ENCODE peak calls at places on chromosome 19, in nine cellular contexts. H is uterus, A is ascending aorta, S is fibroblast of lung, K is MM.1S, J is left ventricle myocardium inferior, Y is cardiac muscle cell, B is transverse colon, Z is GM23338. D is an unnamed sample. For H3K27me3, the result is how much of the 10 kb centered on the place peaks cover.

GRCh38 chr19:49801966-49802661 is 11.0 kb downstream of the FUZ start:
- DNase-seq in H (peak), A (peak), S (peak), K (no peak), J (peak), Y (peak), B (peak), Z (peak), D (no peak)

GRCh38 chr19:48858984-48859710 is 9.3 kb downstream of the PLEKHA4 start:
- DNase-seq in H (no peak), A (no peak), S (no peak), K (no peak), J (peak), Y (no peak), B (peak), Z (peak), D (no peak)

GRCh38 chr19:16605115-16605514 is 22.9 kb downstream of the MED26 start:
- DNase-seq in H (no peak), A (no peak), S (no peak), K (peak), J (no peak), Y (no peak), B (no peak), Z (no peak), D (no peak)

GRCh38 chr19:2982556-2982955 is 5.2 kb downstream of the TLE6 start:
- DNase-seq in H (no peak), A (no peak), S (no peak), K (no peak), J (no peak), Y (no peak), B (no peak), Z (no peak), D (no peak)

GRCh38 chr19:29837448-29837961 is 25.7 kb downstream of the CCNE1 start:
- DNase-seq in H (no peak), A (no peak), S (no peak), K (peak), J (no peak), Y (no peak), B (no peak), Z (no peak), D (no peak)

GRCh38 chr19:8482696-8483095 is 19.7 kb downstream of the PRAM1 start:
- DNase-seq in H (no peak), A (no peak), S (no peak), K (no peak), J (no peak), Y (no peak), B (no peak), Z (no peak), D (no peak)

GRCh38 chr19:41784337-41785239 is 11.8 kb upstream of the CEACAM3 start:
- DNase-seq in H (no peak), A (no peak), S (no peak), K (no peak), J (no peak), Y (no peak), B (peak), Z (no peak), D (no peak)

GRCh38 chr19:30666301-30666803 is 294.2 kb downstream of the ZNF536 start:
- DNase-seq in H (peak), A (no peak), S (no peak), K (peak), J (no peak), Y (peak), B (peak), Z (peak), D (no peak)

GRCh38 chr19:27793128-27793643 is 1419.8 kb downstream of the UQCRFS1 start:
- DNase-seq in H (peak), A (peak), S (peak), K (peak), J (peak), Y (peak), B (peak), Z (peak), D (peak)

GRCh38 chr19:17765069-17765618 is 13.9 kb downstream of the FCHO1 start:
- DNase-seq in H (no peak), A (peak), S (no peak), K (no peak), J (peak), Y (no peak), B (peak), Z (no peak), D (peak)

GRCh38 chr19:55169136-55169535 is 2.7 kb upstream of the DNAAF3 start:
- DNase-seq in H (no peak), A (no peak), S (no peak), K (no peak), J (no peak), Y (no peak), B (no peak), Z (no peak), D (no peak)

GRCh38 chr19:41707502-41707812 is 969 bp upstream of the CEACAM5 start:
- DNase-seq in H (peak), A (no peak), S (no peak), K (no peak), J (no peak), Y (no peak), B (peak), Z (peak), D (no peak)

GRCh38 chr19:40605201-40605971 is 4.2 kb downstream of the LTBP4 start:
- DNase-seq in H (peak), A (no peak), S (peak), K (peak), J (peak), Y (peak), B (peak), Z (peak), D (peak)

GRCh38 chr19:14406645-14407331 is 12.4 kb downstream of the DDX39A start:
- DNase-seq in H (no peak), A (no peak), S (no peak), K (no peak), J (no peak), Y (no peak), B (no peak), Z (no peak), D (no peak)

GRCh38 chr19:48713041-48713863 is 6.3 kb downstream of the MAMSTR start:
- DNase-seq in H (no peak), A (no peak), S (peak), K (no peak), J (no peak), Y (no peak), B (no peak), Z (peak), D (no peak)

GRCh38 chr19:41366089-41366488 is 2.1 kb upstream of the B9D2 start:
- DNase-seq in H (no peak), A (no peak), S (no peak), K (peak), J (no peak), Y (no peak), B (no peak), Z (peak), D (no peak)

GRCh38 chr19:19105365-19106060 is 32.8 kb downstream of the TMEM161A start:
- DNase-seq in H (peak), A (no peak), S (peak), K (no peak), J (peak), Y (peak), B (peak), Z (peak), D (peak)

GRCh38 chr19:40264314-40265054 is 20.7 kb downstream of the AKT2 start:
- DNase-seq in H (no peak), A (no peak), S (no peak), K (no peak), J (peak), Y (no peak), B (no peak), Z (peak), D (no peak)

GRCh38 chr19:7716762-7717161 is 14.8 kb upstream of the FCER2 start:
- DNase-seq in H (no peak), A (no peak), S (no peak), K (no peak), J (no peak), Y (no peak), B (no peak), Z (no peak), D (no peak)

GRCh38 chr19:41871573-41872383 is 5.3 kb upstream of the CD79A start:
- DNase-seq in H (no peak), A (no peak), S (no peak), K (peak), J (peak), Y (peak), B (peak), Z (peak), D (no peak)

GRCh38 chr19:7658219-7658686 is 10.6 kb upstream of the RETN start:
- DNase-seq in H (no peak), A (no peak), S (no peak), K (peak), J (no peak), Y (no peak), B (peak), Z (peak), D (no peak)

GRCh38 chr19:52200044-52200443 is 10.2 kb downstream of the PPP2R1A start:
- DNase-seq in H (peak), A (peak), S (peak), K (no peak), J (peak), Y (peak), B (no peak), Z (no peak), D (peak)

GRCh38 chr19:16078311-16078758 is 2.0 kb downstream of the TPM4 start:
- DNase-seq in H (peak), A (no peak), S (peak), K (peak), J (no peak), Y (no peak), B (peak), Z (no peak), D (peak)

GRCh38 chr19:15280915-15281683 is 48.9 kb upstream of the EPHX3 start:
- DNase-seq in H (peak), A (no peak), S (peak), K (no peak), J (peak), Y (peak), B (peak), Z (no peak), D (peak)

GRCh38 chr19:17404621-17405249 is 695 bp downstream of the BST2 start:
- DNase-seq in H (no peak), A (no peak), S (no peak), K (no peak), J (no peak), Y (no peak), B (no peak), Z (no peak), D (no peak)

GRCh38 chr19:6233051-6233826 is 46.5 kb downstream of the MLLT1 start:
- DNase-seq in H (peak), A (no peak), S (peak), K (no peak), J (peak), Y (peak), B (no peak), Z (no peak), D (no peak)

GRCh38 chr19:43510713-43511112 is 6.2 kb upstream of the PHLDB3 start:
- DNase-seq in H (no peak), A (no peak), S (no peak), K (no peak), J (no peak), Y (no peak), B (no peak), Z (no peak), D (no peak)

DNA sequence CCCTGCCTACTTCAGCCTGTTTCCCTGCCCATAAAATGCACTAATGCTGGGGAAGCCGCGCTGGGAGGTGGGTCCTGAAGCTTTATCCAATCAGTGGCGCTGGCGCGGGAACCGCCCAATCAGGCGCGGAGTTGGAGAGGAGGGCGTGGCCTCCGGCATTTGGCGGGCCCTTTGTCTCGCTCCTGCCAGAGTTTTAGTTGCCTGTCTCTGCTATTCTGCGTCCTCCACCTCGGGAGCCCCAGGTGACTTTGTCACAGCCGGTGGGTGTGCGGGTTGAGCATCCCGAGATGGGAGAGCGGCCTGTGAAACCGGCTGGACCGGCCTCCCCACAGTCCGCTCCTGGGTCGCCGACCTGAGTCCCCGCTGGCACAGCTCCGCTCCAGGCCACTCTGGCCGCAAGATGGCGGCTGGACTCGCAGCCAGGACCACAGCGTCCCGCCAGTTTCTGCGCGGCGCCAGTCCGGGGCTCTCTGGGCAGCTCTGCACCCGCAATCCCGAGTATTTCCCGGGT is 30.7 kb upstream of the ZNF429 start:
- DNase-seq in H (peak), A (peak), S (peak), K (no peak), J (peak), Y (peak), B (peak), Z (peak), D (no peak)
- TF ChIP-seq CTCF in H (no peak), A (no peak), S (no peak), K (no peak), J (peak), Y (no peak), B (no peak), Z (no peak), D (no peak)

DNA sequence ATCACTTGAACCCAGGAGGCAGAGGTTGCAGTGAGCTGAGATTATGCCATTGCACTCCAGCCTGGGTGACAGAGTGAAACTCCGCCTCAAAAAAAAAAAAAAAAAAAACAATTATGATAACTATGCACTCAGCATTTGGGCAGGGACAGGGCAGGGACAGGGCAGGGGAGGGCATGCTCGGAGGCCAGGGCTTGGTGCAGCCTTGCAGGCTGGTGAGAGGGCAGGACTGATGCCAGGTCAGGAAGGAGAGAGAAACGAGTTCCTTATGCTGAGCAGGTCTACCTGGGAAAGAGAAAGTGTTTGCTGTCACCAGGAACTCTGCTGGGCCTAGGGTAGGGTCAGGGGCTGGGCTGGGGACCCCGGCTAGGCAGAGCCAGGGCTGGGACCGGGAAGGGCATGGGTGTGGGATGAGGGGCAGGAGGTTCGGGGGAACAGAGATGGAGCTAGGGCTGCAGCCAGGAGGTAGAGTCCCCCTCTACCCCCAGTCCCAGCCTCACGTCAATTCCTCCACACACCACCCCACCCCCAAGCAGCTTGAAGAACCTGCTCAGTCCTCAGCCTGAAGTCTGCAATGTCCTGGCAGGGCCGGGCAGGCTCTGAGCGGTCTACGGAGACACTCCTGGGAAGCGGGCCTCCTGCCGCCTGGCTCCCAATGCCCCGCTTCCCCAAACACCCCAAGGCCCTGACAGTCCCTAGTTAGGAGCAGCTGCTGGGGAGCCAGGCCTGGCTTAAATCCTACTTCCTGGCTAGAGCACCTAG is 2.8 kb downstream of the FXYD3 start:
- DNase-seq in H (no peak), A (no peak), S (no peak), K (no peak), J (no peak), Y (no peak), B (peak), Z (no peak), D (no peak)
- H3K4me3 ChIP-seq in H (no peak), A (no peak), S (no peak), K (no peak), J (peak), Y (no peak), B (peak), Z (no peak), D (peak)

DNA sequence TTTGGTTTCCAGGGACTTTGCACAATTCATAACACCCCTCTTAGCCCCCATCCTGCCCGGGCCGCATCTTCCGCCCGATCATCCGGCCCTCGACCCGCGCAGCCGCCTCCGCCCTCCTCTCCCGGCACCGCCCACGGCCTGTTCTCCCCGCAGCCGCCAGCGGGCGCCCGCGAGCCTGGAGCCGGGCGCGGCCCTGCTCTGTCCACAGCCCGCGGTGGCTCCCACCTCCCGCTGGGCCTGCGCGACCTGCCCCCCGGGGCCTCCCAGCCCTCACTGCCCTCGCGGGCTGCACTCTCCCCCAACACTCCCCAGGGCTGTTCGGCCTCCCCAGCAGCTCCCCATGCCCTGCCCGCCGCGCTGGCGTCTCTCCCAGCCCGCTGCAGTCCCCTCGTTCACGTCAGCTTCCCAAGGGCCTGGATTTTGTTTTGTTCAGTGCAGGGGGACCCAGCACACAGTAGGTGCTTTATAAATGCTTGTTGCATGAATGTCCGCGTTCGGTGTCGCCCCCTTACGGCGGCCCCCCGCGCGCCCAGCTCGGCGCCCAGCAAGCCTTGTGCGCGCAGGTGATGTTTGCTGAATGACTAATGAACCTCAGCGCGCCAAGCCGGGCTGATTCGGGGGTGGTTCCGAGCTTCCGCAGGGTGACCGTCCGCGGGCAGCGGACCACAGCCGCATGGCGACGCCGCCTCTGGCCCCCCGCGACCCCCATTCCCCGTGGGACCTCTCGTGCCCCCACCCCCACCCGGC is 4.6 kb upstream of the APC2 start:
- DNase-seq in H (peak), A (no peak), S (no peak), K (peak), J (peak), Y (peak), B (peak), Z (peak), D (peak)
- H3K27me3 ChIP-seq in H (under half), A (under half), S (under half), K (under half), J (half or more), Y (half or more), B (half or more), Z (under half), D (under half)

GRCh38 chr19:46009530-46010510 is 13.0 kb downstream of the PGLYRP1 start:
- DNase-seq in H (peak), A (no peak), S (peak), K (peak), J (peak), Y (peak), B (peak), Z (peak), D (peak)
- TF ChIP-seq CTCF in H (peak), A (peak), S (peak), K (peak), J (peak), Y (peak), B (peak), Z (peak), D (peak)

GRCh38 chr19:36526581-36526980 is 1.5 kb downstream of the ZNF260 start:
- DNase-seq in H (no peak), A (no peak), S (peak), K (no peak), J (no peak), Y (no peak), B (no peak), Z (no peak), D (peak)
- H3K4me3 ChIP-seq in H (no peak), A (no peak), S (peak), K (no peak), J (peak), Y (peak), B (no peak), Z (peak), D (no peak)

GRCh38 chr19:9914001-9914314 is 22.4 kb downstream of the OLFM2 start:
- DNase-seq in H (no peak), A (no peak), S (no peak), K (no peak), J (no peak), Y (no peak), B (no peak), Z (peak), D (no peak)
- H3K27me3 ChIP-seq in H (under half), A (under half), S (under half), K (half or more), J (half or more), Y (under half), B (half or more), Z (under half), D (under half)

GRCh38 chr19:35349614-35350521 is 2.2 kb downstream of the FFAR1 start:
- DNase-seq in H (no peak), A (no peak), S (no peak), K (no peak), J (no peak), Y (no peak), B (no peak), Z (no peak), D (no peak)

GRCh38 chr19:35347171-35347929 is at the start of gene FFAR1:
- DNase-seq in H (no peak), A (no peak), S (no peak), K (no peak), J (no peak), Y (no peak), B (peak), Z (no peak), D (no peak)

GRCh38 chr19:35348909-35349611 is 1.4 kb downstream of the FFAR1 start:
- DNase-seq in H (no peak), A (no peak), S (no peak), K (no peak), J (no peak), Y (no peak), B (no peak), Z (peak), D (no peak)

GRCh38 chr19:35346193-35347052 is 1.3 kb upstream of the FFAR1 start:
- DNase-seq in H (no peak), A (no peak), S (no peak), K (no peak), J (no peak), Y (no peak), B (peak), Z (no peak), D (no peak)

GRCh38 chr19:35347930-35348298 is 212 bp downstream of the FFAR1 start:
- DNase-seq in H (no peak), A (no peak), S (no peak), K (no peak), J (no peak), Y (no peak), B (no peak), Z (no peak), D (no peak)
- TF ChIP-seq CTCF in H (no peak), A (no peak), S (no peak), K (no peak), J (no peak), Y (no peak), B (no peak), Z (no peak), D (no peak)

GRCh38 chr19:51097796-51098195 is 10.4 kb downstream of the CTU1 start:
- DNase-seq in H (no peak), A (no peak), S (no peak), K (no peak), J (no peak), Y (no peak), B (no peak), Z (no peak), D (no peak)

GRCh38 chr19:51097166-51097736 is 11.0 kb downstream of the CTU1 start:
- DNase-seq in H (peak), A (no peak), S (peak), K (peak), J (peak), Y (peak), B (peak), Z (peak), D (peak)

GRCh38 chr19:51099070-51099382 is 9.2 kb downstream of the CTU1 start:
- DNase-seq in H (no peak), A (no peak), S (no peak), K (no peak), J (no peak), Y (no peak), B (no peak), Z (no peak), D (no peak)

GRCh38 chr19:51096473-51097165 is 11.6 kb downstream of the CTU1 start:
- DNase-seq in H (no peak), A (no peak), S (no peak), K (no peak), J (no peak), Y (no peak), B (no peak), Z (peak), D (no peak)

GRCh38 chr19:51098366-51099069 is 9.7 kb downstream of the CTU1 start:
- DNase-seq in H (no peak), A (no peak), S (peak), K (no peak), J (peak), Y (peak), B (peak), Z (peak), D (no peak)
- H3K4me3 ChIP-seq in H (no peak), A (no peak), S (no peak), K (no peak), J (peak), Y (no peak), B (no peak), Z (peak), D (no peak)

GRCh38 chr19:51010066-51010795 is 8.8 kb upstream of the KLK8 start:
- DNase-seq in H (no peak), A (no peak), S (no peak), K (no peak), J (no peak), Y (no peak), B (no peak), Z (no peak), D (peak)
- H3K27me3 ChIP-seq in H (under half), A (under half), S (under half), K (under half), J (half or more), Y (half or more), B (under half), Z (under half), D (under half)

GRCh38 chr19:57887195-57887941 is 1.5 kb downstream of the ZNF814 start:
- DNase-seq in H (no peak), A (no peak), S (peak), K (no peak), J (no peak), Y (peak), B (peak), Z (peak), D (peak)
- TF ChIP-seq CTCF in H (no peak), A (no peak), S (no peak), K (no peak), J (no peak), Y (no peak), B (no peak), Z (no peak), D (no peak)